ENCODE peak calls at places on chromosomes 16 and 17, in four cellular contexts. E, S, P and Z are unnamed samples. For H3K9me3, the result is how much of the 10 kb centered on the place peaks cover.

GRCh38 chr16:3720418-3720817 is 3.1 kb upstream of the TRAP1 start:
- DNase-seq in P (no peak), E (peak), S (no peak), Z (peak)

GRCh38 chr16:20675488-20676267 is 21.8 kb downstream of the ACSM1 start:
- DNase-seq in S (peak), P (peak), E (no peak), Z (no peak)

GRCh38 chr17:75855310-75856061 is at the start of gene WBP2:
- DNase-seq in P (peak), E (peak), S (peak), Z (peak)

GRCh38 chr17:50835563-50836231 is at the start of gene WFIKKN2:
- DNase-seq in P (no peak), S (no peak), E (peak), Z (peak)

GRCh38 chr17:67980456-67980855 is 15.8 kb downstream of the C17orf58 start:
- DNase-seq in P (no peak), E (no peak), S (no peak), Z (no peak)

GRCh38 chr17:57987582-57988300 is at the start of gene VEZF1:
- DNase-seq in P (peak), E (peak), S (peak), Z (peak)

GRCh38 chr17:58487589-58488427 is at the start of gene HSF5:
- DNase-seq in P (no peak), S (no peak), E (peak), Z (peak)

GRCh38 chr17:66002807-66003206 is 189.1 kb downstream of the CEP112 start:
- DNase-seq in S (no peak), E (no peak), P (no peak), Z (no peak)

GRCh38 chr17:35793257-35793656 is 2.2 kb downstream of the MMP28 start:
- DNase-seq in S (no peak), P (no peak), E (no peak), Z (no peak)

GRCh38 chr17:45260204-45260783 is 1.6 kb downstream of the SPATA32 start:
- DNase-seq in E (no peak), P (no peak), S (no peak), Z (no peak)

GRCh38 chr16:10988164-10988803 is 43.9 kb downstream of the CLEC16A start:
- DNase-seq in S (peak), E (no peak), P (no peak), Z (no peak)

GRCh38 chr17:48307814-48308411 is 122.1 kb downstream of the SKAP1 start:
- DNase-seq in E (peak), P (peak), S (peak), Z (no peak)

GRCh38 chr16:48300391-48300856 is 53.1 kb upstream of the ABCC11 start:
- DNase-seq in S (peak), E (no peak), P (peak), Z (no peak)

GRCh38 chr17:68428498-68429172 is 28.7 kb downstream of the WIPI1 start:
- DNase-seq in P (no peak), S (no peak), E (no peak), Z (no peak)

GRCh38 chr17:50841949-50842354 is 6.6 kb downstream of the WFIKKN2 start:
- DNase-seq in S (peak), E (no peak), P (peak), Z (peak)

GRCh38 chr16:58128721-58129096 is 472 bp downstream of the CFAP20 start:
- DNase-seq in S (no peak), E (peak), P (no peak), Z (no peak)

GRCh38 chr16:89602273-89602951 is 11.0 kb upstream of the DPEP1 start:
- DNase-seq in S (no peak), E (no peak), P (peak), Z (no peak)

GRCh38 chr17:80586464-80587228 is 42.0 kb downstream of the RPTOR start:
- DNase-seq in S (no peak), E (no peak), P (no peak), Z (peak)

GRCh38 chr16:28873543-28874201 is 4.6 kb upstream of the ATP2A1 start:
- DNase-seq in E (no peak), P (no peak), S (no peak), Z (peak)

GRCh38 chr16:89052824-89053724 is 40.6 kb upstream of the ACSF3 start:
- DNase-seq in E (peak), P (no peak), S (no peak), Z (no peak)

GRCh38 chr17:47227862-47228261 is 18.7 kb downstream of the MYL4 start:
- DNase-seq in P (no peak), S (no peak), E (no peak), Z (no peak)

GRCh38 chr17:67461228-67461780 is 84.2 kb downstream of the PITPNC1 start:
- DNase-seq in S (no peak), E (no peak), P (no peak), Z (no peak)

GRCh38 chr16:16150878-16151152 is 72.5 kb downstream of the ABCC6 start:
- DNase-seq in S (no peak), P (no peak), E (no peak), Z (no peak)

GRCh38 chr16:62665269-62665668 is 629.0 kb upstream of the CDH8 start:
- DNase-seq in E (no peak), S (no peak), P (no peak), Z (no peak)

GRCh38 chr16:20884240-20884556 is 16.0 kb downstream of the DCUN1D3 start:
- DNase-seq in S (no peak), P (peak), E (no peak), Z (no peak)

GRCh38 chr16:56275076-56275475 is 83.8 kb downstream of the GNAO1 start:
- DNase-seq in E (no peak), P (no peak), S (no peak), Z (no peak)

DNA sequence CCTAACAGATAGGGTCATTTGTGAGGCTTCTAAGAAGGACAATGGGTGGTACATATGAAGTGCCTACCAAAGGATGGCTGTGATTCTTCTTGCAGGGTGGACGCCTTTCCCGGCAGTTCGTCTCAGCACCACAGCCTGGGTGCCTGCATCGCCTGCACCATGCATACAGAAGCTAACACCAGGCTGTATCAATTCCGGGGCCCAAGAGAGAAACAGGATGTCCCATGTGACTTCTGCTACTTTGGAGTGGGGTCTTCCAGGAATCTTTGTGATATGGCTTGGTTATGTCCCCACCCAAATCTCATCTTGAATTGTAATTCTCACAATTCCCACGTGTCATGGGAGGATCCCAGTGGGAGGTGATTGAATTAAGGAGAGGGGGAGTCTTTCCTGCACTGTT is 251.6 kb upstream of the TNRC6C start:
- DNase-seq in S (no peak), E (no peak), P (no peak), Z (no peak)
- H3K9me3 ChIP-seq in S (under half), E (under half), P (under half), Z (under half)

GRCh38 chr17:2624292-2624731 is 30.9 kb downstream of the PAFAH1B1 start:
- DNase-seq in S (no peak), P (no peak), E (no peak), Z (no peak)
- H3K9me3 ChIP-seq in S (under half), P (under half), E (under half), Z (under half)

GRCh38 chr16:68575082-68575481 is 36.0 kb downstream of the ZFP90 start:
- DNase-seq in P (no peak), S (no peak), E (no peak), Z (no peak)
- H3K9me3 ChIP-seq in P (under half), S (under half), E (under half), Z (under half)

DNA sequence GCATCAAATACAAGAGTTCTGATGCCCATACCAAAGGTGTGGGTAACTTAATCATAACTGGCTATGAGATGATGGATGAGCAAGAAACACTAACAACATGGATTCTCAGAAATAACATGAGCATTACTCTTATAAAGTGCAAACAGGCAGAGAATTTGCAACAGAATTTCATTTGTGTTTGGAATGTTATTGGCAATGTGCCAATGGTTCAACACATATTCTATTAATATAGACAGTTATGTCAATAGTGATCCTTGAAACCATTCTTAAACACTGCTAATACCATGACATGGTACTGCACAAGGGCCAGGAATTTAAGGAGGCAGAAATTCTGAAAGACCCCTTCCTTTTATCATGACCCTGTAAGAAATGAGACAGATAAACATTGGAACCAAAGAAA is 217.1 kb upstream of the WSB1 start:
- DNase-seq in S (no peak), P (no peak), E (no peak), Z (no peak)
- H3K9me3 ChIP-seq in S (under half), P (under half), E (under half), Z (under half)